ENCODE peak calls at places on chromosome 3, in seven cellular contexts. I is stimulated activated CD4-positive, alpha-beta T cell treated with anti-CD3 and anti-CD28 coated beads, Interleukin-12 subunit alpha, Interleukin-12 subunit beta, amount 100 ng/mL, for 24 hours; B is HFFc6; N is endothelial cell; D is foreskin keratinocyte; A is NCI-H1105; C is lower leg skin. L is an unnamed sample.

GRCh38 chr3:45210308-45211038 is 15.6 kb downstream of the TMEM158 start:
- DNase-seq in B (peak), C (peak), D (no peak), A (peak), I (peak), N (peak), L (peak)

GRCh38 chr3:66039590-66039887 is 821 bp upstream of the MAGI1 start:
- DNase-seq in I (no peak), C (no peak), A (no peak), D (no peak), B (no peak), N (peak), L (peak)

GRCh38 chr3:173065543-173065970 is 75.5 kb downstream of the SPATA16 start:
- DNase-seq in B (no peak), D (peak), I (no peak), C (no peak), N (no peak), A (no peak), L (peak)

GRCh38 chr3:66153961-66154923 is 66.6 kb upstream of the SLC25A26 start:
- DNase-seq in A (no peak), C (no peak), I (no peak), D (no peak), B (peak), N (no peak), L (peak)

GRCh38 chr3:45313743-45314403 is 74.5 kb upstream of the LARS2 start:
- DNase-seq in A (no peak), N (no peak), I (no peak), C (no peak), D (no peak), B (no peak), L (no peak)

GRCh38 chr3:57706462-57706861 is 13.6 kb upstream of the DENND6A start:
- DNase-seq in C (no peak), N (no peak), I (no peak), B (peak), D (peak), A (no peak), L (peak)

GRCh38 chr3:16064660-16065414 is 109.6 kb upstream of the GALNT15 start:
- DNase-seq in D (no peak), B (peak), N (no peak), I (no peak), A (no peak), C (peak), L (peak)

GRCh38 chr3:21477896-21478295 is 273.1 kb downstream of the ZNF385D start:
- DNase-seq in C (no peak), N (no peak), I (no peak), B (peak), A (no peak), D (no peak), L (peak)

GRCh38 chr3:49358884-49359225 is 702 bp upstream of the GPX1 start:
- DNase-seq in N (peak), I (peak), A (no peak), D (no peak), B (no peak), C (no peak), L (no peak)

GRCh38 chr3:66355394-66355793 is 134.6 kb downstream of the SLC25A26 start:
- DNase-seq in N (no peak), B (no peak), A (no peak), C (no peak), D (no peak), I (no peak), L (no peak)

GRCh38 chr3:155745795-155746550 is 1.1 kb upstream of the PLCH1 start:
- DNase-seq in I (no peak), D (no peak), A (peak), N (peak), C (no peak), B (no peak), L (no peak)

GRCh38 chr3:30319713-30320112 is 286.7 kb upstream of the TGFBR2 start:
- DNase-seq in I (peak), C (no peak), B (peak), A (no peak), N (peak), D (no peak), L (peak)

GRCh38 chr3:139538733-139539132 is 809 bp downstream of the RBP1 start:
- DNase-seq in I (no peak), B (no peak), A (no peak), C (no peak), D (no peak), N (no peak), L (no peak)

GRCh38 chr3:159619341-159619885 is 369.2 kb upstream of the IL12A start:
- DNase-seq in A (no peak), N (no peak), C (no peak), I (no peak), B (peak), D (no peak), L (peak)

GRCh38 chr3:128297401-128298138 is 144.3 kb downstream of the EEFSEC start:
- DNase-seq in C (peak), D (peak), I (no peak), B (peak), A (no peak), N (no peak), L (peak)

GRCh38 chr3:87987952-87988351 is 70.9 kb downstream of the CGGBP1 start:
- DNase-seq in I (no peak), D (no peak), B (no peak), C (no peak), A (no peak), N (no peak), L (peak)

GRCh38 chr3:24264748-24265158 is 229.9 kb downstream of the THRB start:
- DNase-seq in D (no peak), A (no peak), I (no peak), N (peak), C (no peak), B (peak), L (peak)

GRCh38 chr3:117557469-117557868 is 847.9 kb downstream of the TUSC7 start:
- DNase-seq in I (no peak), C (no peak), A (peak), D (no peak), N (no peak), B (no peak), L (no peak)

GRCh38 chr3:128270559-128271492 is 117.5 kb downstream of the EEFSEC start:
- DNase-seq in N (no peak), B (no peak), D (peak), C (peak), I (no peak), A (no peak), L (no peak)

GRCh38 chr3:141065841-141066592 is 14.9 kb downstream of the SPSB4 start:
- DNase-seq in D (no peak), B (no peak), A (no peak), N (no peak), I (no peak), C (peak), L (no peak)

GRCh38 chr3:181567446-181568075 is 144.2 kb upstream of the SOX2 start:
- DNase-seq in A (no peak), I (no peak), D (peak), B (no peak), C (no peak), N (no peak), L (no peak)

GRCh38 chr3:18112976-18113766 is 312.0 kb downstream of the SATB1 start:
- DNase-seq in C (no peak), A (no peak), N (no peak), D (no peak), B (no peak), I (no peak), L (no peak)

GRCh38 chr3:143977326-143978262 is 6.0 kb downstream of the DIPK2A start:
- DNase-seq in C (no peak), N (no peak), I (no peak), B (no peak), A (no peak), D (no peak), L (no peak)

GRCh38 chr3:126295407-126295939 is 61.7 kb downstream of the KLF15 start:
- DNase-seq in N (no peak), B (no peak), D (no peak), A (no peak), C (peak), I (no peak), L (no peak)

GRCh38 chr3:188664795-188665194 is 507.0 kb upstream of the TPRG1 start:
- DNase-seq in A (no peak), I (no peak), C (no peak), D (no peak), N (peak), B (peak), L (no peak)

GRCh38 chr3:40333416-40333815 is 23.9 kb downstream of the EIF1B start:
- DNase-seq in A (no peak), B (no peak), I (no peak), D (no peak), N (no peak), C (no peak), L (no peak)

GRCh38 chr3:15387171-15387581 is 40.2 kb downstream of the METTL6 start:
- DNase-seq in D (peak), C (peak), I (no peak), B (peak), A (no peak), N (no peak), L (no peak)

GRCh38 chr3:189629803-189630455 is 1.3 kb upstream of the TP63 start:
- DNase-seq in B (no peak), C (no peak), A (no peak), D (no peak), N (no peak), I (no peak), L (peak)

GRCh38 chr3:38005076-38006020 is 14.8 kb downstream of the VILL start:
- DNase-seq in C (no peak), A (no peak), I (no peak), B (no peak), N (no peak), D (no peak), L (no peak)

GRCh38 chr3:169354774-169355501 is 308.6 kb downstream of the MECOM start:
- DNase-seq in D (no peak), N (no peak), I (no peak), B (no peak), C (no peak), A (peak), L (no peak)

GRCh38 chr3:71511037-71511436 is 72.5 kb downstream of the FOXP1 start:
- DNase-seq in A (no peak), D (peak), B (peak), C (no peak), I (no peak), N (no peak), L (peak)

L was measured in AG20443.